ENCODE peak calls at places on chromosomes 16 and 17, in six cellular contexts. One of them, this sample, is unnamed.

GRCh38 chr17:38674013-38674748 is 576 bp downstream of the EPOP start:
- DNase-seq in fibroblast of lung: no peak
- DNase-seq in upper lobe of right lung: peak; percentile 75
- DNase-seq in IMR-90: no peak
- DNase-seq in neural progenitor cell: peak; percentile 65
- DNase-seq in heart left ventricle: no peak
- DNase-seq in this sample: peak; percentile 23

GRCh38 chr16:85317704-85318103 is 205.4 kb upstream of the CIBAR2 start:
- DNase-seq in IMR-90: no peak
- DNase-seq in neural progenitor cell: no peak
- DNase-seq in heart left ventricle: no peak
- DNase-seq in upper lobe of right lung: no peak
- DNase-seq in fibroblast of lung: no peak
- DNase-seq in this sample: no peak

GRCh38 chr16:86725401-86725800 is 147.1 kb downstream of the FOXL1 start:
- DNase-seq in neural progenitor cell: no peak
- DNase-seq in upper lobe of right lung: no peak
- DNase-seq in IMR-90: peak; percentile 49
- DNase-seq in fibroblast of lung: peak; percentile 62
- DNase-seq in heart left ventricle: no peak
- DNase-seq in this sample: no peak

GRCh38 chr17:33451221-33451620 is 158.1 kb upstream of the ASIC2 start:
- DNase-seq in neural progenitor cell: no peak
- DNase-seq in upper lobe of right lung: no peak
- DNase-seq in IMR-90: no peak
- DNase-seq in heart left ventricle: no peak
- DNase-seq in fibroblast of lung: no peak
- DNase-seq in this sample: no peak

GRCh38 chr17:37648555-37648954 is 5.3 kb upstream of the DDX52 start:
- DNase-seq in IMR-90: peak; percentile 87
- DNase-seq in neural progenitor cell: no peak
- DNase-seq in heart left ventricle: no peak
- DNase-seq in fibroblast of lung: peak; percentile 45
- DNase-seq in upper lobe of right lung: no peak
- DNase-seq in this sample: no peak

GRCh38 chr17:34305606-34306005 is 13.6 kb upstream of the CCL8 start:
- DNase-seq in fibroblast of lung: no peak
- DNase-seq in IMR-90: peak; percentile 23
- DNase-seq in neural progenitor cell: no peak
- DNase-seq in upper lobe of right lung: no peak
- DNase-seq in heart left ventricle: no peak
- DNase-seq in this sample: no peak

GRCh38 chr17:2239882-2240430 is 63.6 kb downstream of the SMG6 start:
- DNase-seq in neural progenitor cell: no peak
- DNase-seq in fibroblast of lung: peak; percentile 93
- DNase-seq in upper lobe of right lung: no peak
- DNase-seq in IMR-90: peak; percentile 96
- DNase-seq in heart left ventricle: peak; percentile 75
- DNase-seq in this sample: peak; percentile 74

GRCh38 chr17:57567278-57567677 is 177.8 kb downstream of the CCDC182 start:
- DNase-seq in upper lobe of right lung: no peak
- DNase-seq in IMR-90: no peak
- DNase-seq in heart left ventricle: no peak
- DNase-seq in fibroblast of lung: no peak
- DNase-seq in neural progenitor cell: no peak
- DNase-seq in this sample: no peak

GRCh38 chr17:55388842-55389241 is 32.8 kb downstream of the MMD start:
- DNase-seq in neural progenitor cell: peak; percentile 64
- DNase-seq in upper lobe of right lung: no peak
- DNase-seq in IMR-90: no peak
- DNase-seq in heart left ventricle: no peak
- DNase-seq in fibroblast of lung: no peak
- DNase-seq in this sample: no peak

GRCh38 chr17:41734139-41734948 is at the start of gene HAP1:
- DNase-seq in heart left ventricle: no peak
- DNase-seq in upper lobe of right lung: peak; percentile 73
- DNase-seq in fibroblast of lung: peak; percentile 17
- DNase-seq in IMR-90: peak; percentile 8
- DNase-seq in neural progenitor cell: peak; percentile 79
- DNase-seq in this sample: no peak

GRCh38 chr16:29925173-29925804 is 737 bp downstream of the KCTD13 start:
- DNase-seq in IMR-90: no peak
- DNase-seq in neural progenitor cell: peak; percentile 35
- DNase-seq in upper lobe of right lung: peak; percentile 41
- DNase-seq in heart left ventricle: no peak
- DNase-seq in fibroblast of lung: no peak
- DNase-seq in this sample: no peak

GRCh38 chr17:56325561-56325960 is 172.3 kb downstream of the ANKFN1 start:
- DNase-seq in IMR-90: no peak
- DNase-seq in fibroblast of lung: no peak
- DNase-seq in upper lobe of right lung: no peak
- DNase-seq in neural progenitor cell: peak; percentile 75
- DNase-seq in heart left ventricle: no peak
- DNase-seq in this sample: no peak

GRCh38 chr16:83995756-83996155 is 27.7 kb downstream of the NECAB2 start:
- DNase-seq in heart left ventricle: peak; percentile 49
- DNase-seq in neural progenitor cell: peak; percentile 90
- DNase-seq in fibroblast of lung: peak; percentile 8
- DNase-seq in upper lobe of right lung: no peak
- DNase-seq in IMR-90: peak; percentile 10
- DNase-seq in this sample: no peak

GRCh38 chr17:79778504-79779087 is 648 bp downstream of the CBX2 start:
- DNase-seq in upper lobe of right lung: peak; percentile 70
- DNase-seq in heart left ventricle: no peak
- DNase-seq in fibroblast of lung: no peak
- DNase-seq in IMR-90: no peak
- DNase-seq in neural progenitor cell: peak; percentile 85
- DNase-seq in this sample: no peak

GRCh38 chr16:66984902-66985311 is 3.5 kb upstream of the CES4A start:
- DNase-seq in heart left ventricle: no peak
- DNase-seq in IMR-90: no peak
- DNase-seq in upper lobe of right lung: no peak
- DNase-seq in fibroblast of lung: no peak
- DNase-seq in neural progenitor cell: no peak
- DNase-seq in this sample: no peak

GRCh38 chr17:42460371-42460770 is 1.7 kb downstream of the ATP6V0A1 start:
- DNase-seq in IMR-90: no peak
- DNase-seq in fibroblast of lung: no peak
- DNase-seq in neural progenitor cell: no peak
- DNase-seq in heart left ventricle: no peak
- DNase-seq in upper lobe of right lung: no peak
- DNase-seq in this sample: no peak

GRCh38 chr17:79230576-79230975 is 156.0 kb downstream of the ENGASE start:
- DNase-seq in IMR-90: no peak
- DNase-seq in fibroblast of lung: no peak
- DNase-seq in upper lobe of right lung: no peak
- DNase-seq in neural progenitor cell: no peak
- DNase-seq in heart left ventricle: no peak
- DNase-seq in this sample: no peak

GRCh38 chr17:58084317-58084981 is 1.2 kb downstream of the DYNLL2 start:
- DNase-seq in neural progenitor cell: peak; percentile 54
- DNase-seq in fibroblast of lung: peak; percentile 14
- DNase-seq in heart left ventricle: peak; percentile 44
- DNase-seq in IMR-90: no peak
- DNase-seq in upper lobe of right lung: peak; percentile 65
- DNase-seq in this sample: peak; percentile 19

GRCh38 chr17:1730345-1731193 is 6.1 kb downstream of the WDR81 start:
- DNase-seq in IMR-90: peak; percentile 50
- DNase-seq in fibroblast of lung: peak; percentile 94
- DNase-seq in neural progenitor cell: no peak
- DNase-seq in upper lobe of right lung: peak; percentile 86
- DNase-seq in heart left ventricle: peak; percentile 89
- DNase-seq in this sample: peak; percentile 62

GRCh38 chr16:24178496-24178895 is 77.6 kb upstream of the CACNG3 start:
- DNase-seq in upper lobe of right lung: no peak
- DNase-seq in IMR-90: no peak
- DNase-seq in heart left ventricle: no peak
- DNase-seq in neural progenitor cell: peak; percentile 74
- DNase-seq in fibroblast of lung: no peak
- DNase-seq in this sample: no peak

GRCh38 chr17:6488008-6488539 is 43.8 kb downstream of the PIMREG start:
- DNase-seq in upper lobe of right lung: no peak
- DNase-seq in heart left ventricle: no peak
- DNase-seq in neural progenitor cell: no peak
- DNase-seq in IMR-90: no peak
- DNase-seq in fibroblast of lung: no peak
- DNase-seq in this sample: no peak

GRCh38 chr16:47849736-47850135 is 306.1 kb downstream of the ABCC12 start:
- DNase-seq in IMR-90: no peak
- DNase-seq in heart left ventricle: no peak
- DNase-seq in fibroblast of lung: no peak
- DNase-seq in upper lobe of right lung: no peak
- DNase-seq in neural progenitor cell: no peak
- DNase-seq in this sample: no peak

GRCh38 chr17:76826290-76827138 is 41.7 kb upstream of the MGAT5B start:
- DNase-seq in upper lobe of right lung: no peak
- DNase-seq in neural progenitor cell: no peak
- DNase-seq in heart left ventricle: no peak
- DNase-seq in IMR-90: no peak
- DNase-seq in fibroblast of lung: no peak
- DNase-seq in this sample: no peak

GRCh38 chr17:72024457-72024856 is 96.4 kb upstream of the SOX9 start:
- DNase-seq in neural progenitor cell: no peak
- DNase-seq in heart left ventricle: no peak
- DNase-seq in upper lobe of right lung: no peak
- DNase-seq in fibroblast of lung: no peak
- DNase-seq in IMR-90: no peak
- DNase-seq in this sample: no peak

GRCh38 chr17:28616281-28616680 is 2.3 kb upstream of the RSKR start:
- DNase-seq in IMR-90: no peak
- DNase-seq in upper lobe of right lung: no peak
- DNase-seq in heart left ventricle: no peak
- DNase-seq in neural progenitor cell: no peak
- DNase-seq in fibroblast of lung: no peak
- DNase-seq in this sample: no peak
- H3K4me1 ChIP-seq in IMR-90: no peaks in the 10 kb centered on the region
- H3K4me1 ChIP-seq in upper lobe of right lung: no peaks in the 10 kb centered on the region
- H3K4me1 ChIP-seq in heart left ventricle: no peaks in the 10 kb centered on the region
- H3K4me1 ChIP-seq in neural progenitor cell: no peaks in the 10 kb centered on the region
- H3K4me1 ChIP-seq in fibroblast of lung: no peaks in the 10 kb centered on the region
- H3K4me1 ChIP-seq in this sample: no peaks in the 10 kb centered on the region

GRCh38 chr16:58684001-58684353 is 593 bp downstream of the SLC38A7 start:
- DNase-seq in IMR-90: peak; percentile 10
- DNase-seq in fibroblast of lung: no peak
- DNase-seq in upper lobe of right lung: no peak
- DNase-seq in heart left ventricle: no peak
- DNase-seq in neural progenitor cell: no peak
- DNase-seq in this sample: peak; percentile 15
- H3K27ac ChIP-seq in IMR-90: peak overlapping the region; percentile 67
- H3K27ac ChIP-seq in fibroblast of lung: peak overlapping the region; percentile 84
- H3K27ac ChIP-seq in upper lobe of right lung: peak overlapping the region; percentile 82
- H3K27ac ChIP-seq in heart left ventricle: peak overlapping the region; percentile 91
- H3K27ac ChIP-seq in neural progenitor cell: no peak overlapping the region
- H3K27ac ChIP-seq in this sample: peak overlapping the region; percentile 63

GRCh38 chr16:57893217-57893558 is 77.7 kb downstream of the CNGB1 start:
- DNase-seq in fibroblast of lung: no peak
- DNase-seq in heart left ventricle: no peak
- DNase-seq in upper lobe of right lung: no peak
- DNase-seq in neural progenitor cell: no peak
- DNase-seq in IMR-90: no peak
- DNase-seq in this sample: no peak

GRCh38 chr16:57892447-57893096 is 78.4 kb downstream of the CNGB1 start:
- DNase-seq in fibroblast of lung: no peak
- DNase-seq in IMR-90: no peak
- DNase-seq in heart left ventricle: no peak
- DNase-seq in neural progenitor cell: no peak
- DNase-seq in upper lobe of right lung: no peak
- DNase-seq in this sample: no peak

GRCh38 chr16:57892041-57892440 is 78.9 kb downstream of the CNGB1 start:
- DNase-seq in neural progenitor cell: no peak
- DNase-seq in IMR-90: peak; percentile 69
- DNase-seq in fibroblast of lung: peak; percentile 46
- DNase-seq in heart left ventricle: no peak
- DNase-seq in upper lobe of right lung: no peak
- DNase-seq in this sample: no peak

GRCh38 chr16:57894390-57895080 is 76.4 kb downstream of the CNGB1 start:
- DNase-seq in neural progenitor cell: no peak
- DNase-seq in upper lobe of right lung: no peak
- DNase-seq in IMR-90: no peak
- DNase-seq in heart left ventricle: no peak
- DNase-seq in fibroblast of lung: no peak
- DNase-seq in this sample: no peak

DNA sequence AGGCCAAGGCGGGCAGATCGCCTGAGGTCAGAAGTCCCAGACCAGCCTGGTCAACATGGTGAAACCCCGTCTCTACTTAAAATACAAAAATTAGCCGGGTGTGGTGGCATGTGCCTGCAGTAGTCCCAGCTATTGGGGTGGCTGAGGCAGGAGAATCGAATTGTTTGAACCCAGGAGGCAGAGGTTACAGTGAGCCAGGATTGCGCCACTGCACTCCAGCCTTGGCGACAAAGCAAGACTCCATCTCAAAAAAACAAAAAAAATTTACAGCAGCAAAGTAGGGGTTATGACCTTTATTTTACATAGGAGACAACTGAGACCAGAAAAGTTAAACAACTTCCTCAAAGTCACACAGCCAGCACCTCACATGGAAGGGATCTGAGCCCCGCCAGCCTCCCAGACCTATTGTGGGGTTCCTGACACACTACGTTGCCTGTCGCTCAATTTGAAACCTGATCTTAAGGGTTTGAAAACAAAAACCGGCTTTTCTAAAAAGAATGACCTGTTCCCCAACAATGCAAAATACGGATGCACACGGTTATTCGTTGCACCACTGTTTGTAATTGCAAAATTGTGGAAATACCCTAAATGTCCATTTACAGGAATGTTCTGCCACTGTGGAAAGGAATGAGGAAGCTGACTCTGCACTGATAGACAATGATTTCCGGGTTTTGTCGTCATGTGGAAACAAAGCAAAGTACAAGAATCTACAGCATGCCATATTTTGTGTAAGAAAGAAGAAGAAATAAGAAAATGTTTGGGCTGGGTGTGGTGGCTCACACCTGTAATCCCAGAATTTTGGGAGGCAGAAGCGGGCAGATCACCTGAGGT is 77.2 kb downstream of the CNGB1 start:
- DNase-seq in neural progenitor cell: no peak
- DNase-seq in fibroblast of lung: peak; percentile 41
- DNase-seq in heart left ventricle: no peak
- DNase-seq in upper lobe of right lung: peak; percentile 72
- DNase-seq in IMR-90: peak; percentile 91
- DNase-seq in this sample: peak; percentile 100
- TF ChIP-seq CTCF in neural progenitor cell: no peak
- TF ChIP-seq CTCF in fibroblast of lung: no peak
- TF ChIP-seq CTCF in heart left ventricle: no peak
- TF ChIP-seq CTCF in upper lobe of right lung: no peak
- TF ChIP-seq CTCF in IMR-90: no peak
- TF ChIP-seq CTCF in this sample: no peak

DNA sequence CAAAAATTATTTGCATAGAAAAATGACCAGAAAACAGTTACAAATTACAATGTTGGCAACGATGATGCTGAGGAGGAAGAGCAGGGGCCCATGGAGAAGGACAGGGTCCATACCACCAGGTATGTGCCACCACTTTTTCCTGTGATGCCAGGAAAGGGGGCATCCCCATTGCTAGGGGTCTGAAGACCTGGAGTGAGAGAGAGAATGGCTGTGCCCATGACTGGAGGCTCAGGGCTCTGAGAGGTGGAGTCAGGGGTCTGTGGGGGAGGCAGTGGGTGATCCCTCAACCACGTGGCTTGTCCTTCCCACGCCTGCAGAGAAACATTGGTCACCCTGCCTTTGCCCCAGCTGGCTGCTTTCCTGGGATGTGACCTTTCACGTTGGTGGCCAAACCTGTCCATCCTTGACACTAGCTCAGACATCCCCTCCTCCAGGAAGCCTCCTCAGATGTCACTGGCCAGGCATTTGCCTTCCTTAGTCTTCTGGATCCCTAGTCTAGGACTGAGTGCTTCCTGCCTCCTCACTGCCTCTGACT is 51.4 kb downstream of the SOCS1 start:
- DNase-seq in heart left ventricle: no peak
- DNase-seq in fibroblast of lung: no peak
- DNase-seq in IMR-90: no peak
- DNase-seq in neural progenitor cell: no peak
- DNase-seq in upper lobe of right lung: no peak
- DNase-seq in this sample: no peak
- H3K4me1 ChIP-seq in heart left ventricle: peaks cover 13% of the 10 kb centered on the region
- H3K4me1 ChIP-seq in fibroblast of lung: peaks cover 25% of the 10 kb centered on the region
- H3K4me1 ChIP-seq in IMR-90: peaks cover 20% of the 10 kb centered on the region
- H3K4me1 ChIP-seq in neural progenitor cell: peaks cover 26% of the 10 kb centered on the region
- H3K4me1 ChIP-seq in upper lobe of right lung: peaks cover 14% of the 10 kb centered on the region
- H3K4me1 ChIP-seq in this sample: peaks cover 39% of the 10 kb centered on the region

This sample was measured in foreskin keratinocyte.